ENCODE peak calls at places on chromosomes 1 and 21, in four cellular contexts. V is transverse colon, J is stomach, W is SK-N-SH. M is an unnamed sample.

GRCh38 chr1:33161061-33161681 is 20.7 kb downstream of the TRIM62 start:
- DNase-seq in W (peak; percentile 97), V (no peak), J (no peak), M (no peak)

GRCh38 chr1:11944358-11944981 is 10.0 kb downstream of the PLOD1 start:
- DNase-seq in V (no peak), J (no peak), W (peak; percentile 50), M (no peak)

GRCh38 chr21:15669247-15669646 is 60.5 kb upstream of the USP25 start:
- DNase-seq in W (no peak), V (no peak), J (no peak), M (no peak)

GRCh38 chr1:93878501-93878888 is 511 bp downstream of the DNTTIP2 start:
- DNase-seq in V (peak; percentile 63), W (peak; percentile 24), J (peak; percentile 67), M (peak; percentile 40)

GRCh38 chr1:87169250-87169910 is 159.3 kb upstream of the LMO4 start:
- DNase-seq in V (no peak), W (no peak), J (no peak), M (no peak)

GRCh38 chr21:36773111-36773510 is 74.2 kb downstream of the SIM2 start:
- DNase-seq in W (no peak), J (peak; percentile 96), V (peak; percentile 82), M (peak; percentile 87)

GRCh38 chr1:50268049-50268448 is 155.2 kb downstream of the DMRTA2 start:
- DNase-seq in J (no peak), W (no peak), V (no peak), M (no peak)

GRCh38 chr1:146007048-146007784 is 10.8 kb upstream of the TXNIP start:
- DNase-seq in W (peak; percentile 65), J (peak; percentile 60), V (peak; percentile 74), M (peak; percentile 74)

GRCh38 chr1:243568793-243569192 is 281.2 kb downstream of the AKT3 start:
- DNase-seq in V (no peak), W (no peak), J (no peak), M (no peak)

GRCh38 chr1:151907363-151908139 is 1.8 kb downstream of the THEM4 start:
- DNase-seq in V (no peak), J (no peak), W (no peak), M (no peak)

GRCh38 chr1:229507502-229507901 is 639 bp downstream of the NUP133 start:
- DNase-seq in V (no peak), J (no peak), W (no peak), M (no peak)

GRCh38 chr1:61914823-61915482 is 172.7 kb downstream of the PATJ start:
- DNase-seq in W (no peak), J (no peak), V (no peak), M (no peak)

GRCh38 chr1:5992814-5993552 is 758 bp upstream of the NPHP4 start:
- DNase-seq in W (peak; percentile 83), J (no peak), V (no peak), M (no peak)

GRCh38 chr1:181777812-181778211 is 283.7 kb downstream of the ZNF648 start:
- DNase-seq in V (no peak), W (no peak), J (no peak), M (no peak)

GRCh38 chr21:32698971-32699693 is 28.7 kb downstream of the SYNJ1 start:
- DNase-seq in V (peak; percentile 72), J (no peak), W (no peak), M (no peak)

GRCh38 chr1:117575586-117576225 is 30.1 kb upstream of the TENT5C start:
- DNase-seq in J (no peak), V (peak; percentile 4), W (no peak), M (no peak)

GRCh38 chr1:3323021-3323790 is 131.3 kb upstream of the ARHGEF16 start:
- DNase-seq in V (peak; percentile 50), J (peak; percentile 80), W (no peak), M (no peak)

GRCh38 chr1:161206411-161207140 is 4.4 kb downstream of the NDUFS2 start:
- DNase-seq in J (no peak), W (no peak), V (no peak), M (no peak)
- H3K36me3 ChIP-seq in J (peaks cover 77% of the 10 kb centered on the region), W (peaks cover 54% of the 10 kb centered on the region), V (peaks cover 43% of the 10 kb centered on the region), M (no peaks in the 10 kb centered on the region)

GRCh38 chr1:84996846-84997666 is at the start of gene MCOLN2:
- DNase-seq in W (peak; percentile 86), J (peak; percentile 34), V (peak; percentile 45), M (no peak)
- TF ChIP-seq POLR2AphosphoS5 in W (no peak), J (no peak), V (no peak), M (no peak)

GRCh38 chr1:223758734-223759133 is 46.4 kb downstream of the CAPN2 start:
- DNase-seq in W (no peak), V (no peak), J (no peak), M (no peak)

GRCh38 chr1:223756806-223757700 is 44.7 kb downstream of the CAPN2 start:
- DNase-seq in V (no peak), W (no peak), J (no peak), M (no peak)

GRCh38 chr1:223760833-223761232 is 48.5 kb downstream of the CAPN2 start:
- DNase-seq in J (no peak), V (no peak), W (no peak), M (no peak)

GRCh38 chr1:223761416-223761815 is 49.1 kb downstream of the CAPN2 start:
- DNase-seq in W (no peak), J (no peak), V (no peak), M (no peak)

DNA sequence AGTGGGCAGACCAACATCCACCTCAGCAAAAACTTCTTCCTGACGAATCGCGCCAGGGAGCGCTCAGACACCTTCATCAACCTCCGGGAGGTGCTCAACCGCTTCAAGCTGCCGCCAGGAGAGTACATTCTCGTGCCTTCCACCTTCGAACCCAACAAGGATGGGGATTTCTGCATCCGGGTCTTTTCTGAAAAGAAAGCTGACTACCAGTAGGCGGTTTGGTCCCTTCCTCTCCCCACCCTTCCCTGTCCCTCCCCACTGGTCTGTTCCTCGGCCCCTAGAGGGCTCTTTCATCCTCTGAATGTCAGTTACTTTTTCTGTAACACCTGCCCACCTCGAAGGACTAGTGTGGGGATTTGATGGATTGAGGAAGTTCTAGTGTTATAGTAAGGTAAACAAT is 46.9 kb downstream of the CAPN2 start:
- DNase-seq in W (no peak), J (no peak), V (no peak), M (no peak)
- H3K36me3 ChIP-seq in W (peaks cover 68% of the 10 kb centered on the region), J (peaks cover 100% of the 10 kb centered on the region), V (peaks cover 39% of the 10 kb centered on the region), M (peaks cover 5% of the 10 kb centered on the region)

GRCh38 chr1:54052470-54052933 is 502 bp downstream of the TMEM59 start:
- DNase-seq in V (peak; percentile 35), J (peak; percentile 32), W (peak; percentile 64), M (no peak)
- TF ChIP-seq POLR2AphosphoS5 in V (no peak), J (no peak), W (no peak), M (no peak)